ENCODE peak calls at places on chromosomes 1 and 21, in eight cellular contexts. Q, L, B, I, C, W, N and K are unnamed samples.

GRCh38 chr1:156675271-156675708 is 1.9 kb downstream of the NES start:
- DNase-seq in I (no peak), Q (no peak), C (no peak), L (no peak), W (no peak), B (no peak), N (peak), K (no peak)

GRCh38 chr1:153520818-153521476 is 14.8 kb downstream of the S100A6 start:
- DNase-seq in C (no peak), Q (no peak), N (no peak), L (no peak), W (no peak), I (no peak), B (peak), K (no peak)

GRCh38 chr1:42157667-42158066 is 4.5 kb downstream of the GUCA2B start:
- DNase-seq in L (no peak), I (no peak), B (peak), C (no peak), Q (peak), N (no peak), W (no peak), K (no peak)

GRCh38 chr1:12001249-12001917 is 17.9 kb upstream of the MIIP start:
- DNase-seq in W (no peak), Q (no peak), B (no peak), N (no peak), L (no peak), C (no peak), I (no peak), K (no peak)

GRCh38 chr1:116825400-116825734 is 71.1 kb downstream of the CD2 start:
- DNase-seq in N (peak), L (no peak), W (no peak), B (no peak), C (no peak), Q (no peak), I (peak), K (no peak)

GRCh38 chr1:162065016-162065415 is 4.5 kb upstream of the NOS1AP start:
- DNase-seq in N (no peak), Q (no peak), I (no peak), C (no peak), L (no peak), W (no peak), B (no peak), K (no peak)

GRCh38 chr1:21670059-21670881 is 1.1 kb upstream of the RAP1GAP start:
- DNase-seq in W (no peak), C (no peak), N (no peak), L (no peak), I (no peak), Q (no peak), B (no peak), K (no peak)

GRCh38 chr1:14866841-14867626 is 268.5 kb downstream of the KAZN start:
- DNase-seq in N (no peak), B (no peak), Q (no peak), C (no peak), I (no peak), L (no peak), W (no peak), K (no peak)

GRCh38 chr1:206725053-206725963 is 40.6 kb downstream of the MAPKAPK2 start:
- DNase-seq in L (no peak), C (peak), W (no peak), I (peak), B (peak), Q (peak), N (no peak), K (no peak)

GRCh38 chr1:34684246-34684645 is 70.6 kb upstream of the GJB5 start:
- DNase-seq in C (no peak), B (no peak), N (no peak), L (no peak), W (no peak), I (no peak), Q (no peak), K (no peak)

GRCh38 chr1:209850342-209850979 is 22.7 kb downstream of the UTP25 start:
- DNase-seq in C (peak), W (no peak), L (no peak), B (no peak), I (no peak), N (no peak), Q (no peak), K (no peak)

GRCh38 chr1:192788184-192788583 is 20.7 kb upstream of the RGS2 start:
- DNase-seq in N (no peak), Q (no peak), C (peak), I (no peak), B (no peak), L (no peak), W (peak), K (no peak)

GRCh38 chr21:42056468-42056867 is 14.6 kb upstream of the UMODL1 start:
- DNase-seq in Q (peak), I (peak), L (peak), N (no peak), W (no peak), C (no peak), B (no peak), K (no peak)

GRCh38 chr1:38613996-38614395 is 245.6 kb downstream of the RRAGC start:
- DNase-seq in N (no peak), L (no peak), C (no peak), Q (no peak), I (no peak), W (no peak), B (no peak), K (no peak)

GRCh38 chr21:34651032-34651431 is 17.8 kb upstream of the CLIC6 start:
- DNase-seq in N (no peak), W (no peak), I (no peak), L (no peak), Q (no peak), C (no peak), B (no peak), K (no peak)

GRCh38 chr1:36134805-36135339 is 9.8 kb upstream of the COL8A2 start:
- DNase-seq in N (no peak), I (no peak), L (peak), W (peak), Q (no peak), B (peak), C (peak), K (peak)
- H3K27ac ChIP-seq in N (peak), I (no peak), L (peak), W (peak), Q (peak), B (peak), C (no peak), K (peak)

DNA sequence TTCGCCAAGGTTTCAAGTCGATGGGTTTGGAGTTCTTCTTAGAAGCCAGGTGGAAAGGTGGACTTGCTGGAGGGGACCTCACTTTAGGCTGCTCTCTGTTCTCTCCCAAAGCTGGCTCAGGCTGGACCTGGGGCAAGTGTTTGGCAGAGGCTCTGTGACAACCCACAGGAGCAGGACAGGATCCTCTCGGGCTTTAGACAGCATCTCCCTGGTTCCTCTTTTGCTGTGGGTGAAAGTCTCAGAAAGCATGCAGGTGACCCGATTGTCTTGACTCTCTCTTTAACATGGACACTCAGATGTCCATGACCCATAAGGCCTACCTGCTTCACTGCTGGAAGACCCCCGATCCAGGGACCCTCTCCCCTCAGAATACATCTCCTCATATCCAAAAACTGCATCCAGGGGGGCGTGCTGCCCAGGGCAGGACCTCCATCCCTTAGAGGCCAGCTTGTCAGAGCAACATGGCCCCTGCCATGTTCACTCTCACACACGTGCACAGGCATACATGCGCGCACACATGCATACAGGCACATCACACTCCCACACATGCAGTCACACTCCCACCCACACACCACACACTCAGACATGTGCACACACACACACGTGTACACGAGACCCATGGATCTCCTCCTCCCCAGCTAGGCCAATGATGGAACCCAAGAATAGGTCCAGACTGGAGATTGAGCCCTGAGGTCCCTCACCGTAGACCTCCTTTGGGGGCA is 21.3 kb downstream of the MRPL37 start:
- DNase-seq in C (no peak), B (no peak), Q (no peak), W (no peak), L (no peak), N (no peak), I (no peak), K (no peak)
- H3K27ac ChIP-seq in C (no peak), B (peak), Q (peak), W (peak), L (no peak), N (peak), I (no peak), K (no peak)

GRCh38 chr1:228650946-228651345 is 84.3 kb upstream of the RHOU start:
- DNase-seq in Q (no peak), I (no peak), C (no peak), N (no peak), W (no peak), L (no peak), B (no peak), K (no peak)

GRCh38 chr1:228648647-228649383 is 86.5 kb upstream of the RHOU start:
- DNase-seq in I (no peak), W (no peak), L (no peak), B (no peak), N (no peak), Q (no peak), C (no peak), K (no peak)

GRCh38 chr1:228646717-228647522 is 88.4 kb upstream of the RHOU start:
- DNase-seq in Q (no peak), W (no peak), N (no peak), C (peak), L (peak), I (peak), B (peak), K (no peak)

GRCh38 chr1:228650141-228650540 is 85.1 kb upstream of the RHOU start:
- DNase-seq in C (no peak), Q (no peak), I (no peak), B (no peak), W (no peak), N (peak), L (peak), K (no peak)

GRCh38 chr1:228647523-228648444 is 87.5 kb upstream of the RHOU start:
- DNase-seq in Q (peak), C (peak), I (peak), W (peak), N (peak), B (peak), L (peak), K (no peak)
- H3K27ac ChIP-seq in Q (no peak), C (peak), I (no peak), W (peak), N (no peak), B (peak), L (no peak), K (peak)

DNA sequence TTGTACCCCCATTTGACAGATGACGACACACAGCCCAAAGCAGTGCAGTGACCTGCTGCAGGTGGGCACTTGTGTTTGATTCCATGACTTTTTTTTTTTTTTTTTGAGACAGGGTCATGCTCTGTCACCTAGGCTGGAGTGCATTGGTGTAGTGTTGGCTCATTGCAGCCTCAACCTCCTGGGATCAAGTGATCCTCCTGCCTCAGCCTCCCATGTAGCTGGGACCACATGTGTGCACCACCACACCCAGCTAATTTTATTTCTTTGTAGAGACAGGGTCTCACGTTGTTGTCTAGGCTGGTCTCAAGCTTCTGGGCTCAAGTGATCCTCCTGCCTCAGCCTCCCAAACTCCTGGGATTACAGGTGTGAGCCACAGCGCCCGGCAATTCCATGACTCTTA is 14.9 kb upstream of the SYNC start:
- DNase-seq in I (no peak), L (no peak), N (no peak), Q (no peak), B (no peak), C (no peak), W (no peak), K (no peak)
- H3K27ac ChIP-seq in I (no peak), L (no peak), N (no peak), Q (peak), B (no peak), C (peak), W (no peak), K (peak)

DNA sequence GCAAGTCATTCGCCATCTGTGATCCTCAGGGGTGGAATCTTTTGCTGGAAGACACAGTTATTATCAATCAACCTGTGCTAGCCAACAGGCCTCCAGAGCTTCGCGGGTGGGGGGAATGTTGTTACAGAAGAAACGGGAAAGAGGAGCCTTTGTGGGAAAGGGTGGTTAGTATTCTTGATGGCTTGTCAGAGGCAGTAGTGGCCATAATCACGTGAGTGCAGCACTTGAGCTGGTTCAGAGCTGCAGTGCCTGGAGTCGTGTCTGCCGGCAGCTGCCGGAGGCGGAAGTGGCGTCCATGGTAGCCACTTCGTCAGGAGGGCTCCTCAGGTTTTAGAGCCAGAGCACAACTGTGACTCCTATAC is 204.8 kb downstream of the ST6GALNAC3 start:
- DNase-seq in Q (no peak), W (no peak), C (no peak), N (no peak), B (no peak), I (no peak), L (no peak), K (no peak)
- H3K27ac ChIP-seq in Q (no peak), W (no peak), C (no peak), N (no peak), B (peak), I (peak), L (no peak), K (no peak)

DNA sequence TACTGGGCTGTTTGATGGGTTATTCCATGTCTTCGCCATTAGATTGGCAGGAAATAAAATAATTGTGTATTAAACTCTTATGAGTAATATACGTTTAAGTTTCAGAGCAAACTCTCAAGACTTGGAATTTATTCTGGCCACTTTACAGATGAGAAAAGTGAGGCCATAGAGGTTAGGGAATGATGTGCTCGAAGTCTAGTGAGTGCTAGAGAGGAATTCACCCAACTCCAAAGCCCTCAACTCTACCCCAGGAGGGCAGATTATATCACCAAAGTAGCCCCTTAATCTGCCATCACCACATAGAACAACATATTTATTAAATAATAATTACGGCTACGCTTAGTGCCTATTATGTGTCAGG is 440 bp upstream of the MUL1 start:
- DNase-seq in N (no peak), B (no peak), L (no peak), W (no peak), C (no peak), I (no peak), Q (no peak), K (no peak)
- H3K27ac ChIP-seq in N (peak), B (peak), L (no peak), W (peak), C (peak), I (peak), Q (peak), K (peak)

GRCh38 chr21:38823737-38824123 is 18.0 kb downstream of the ETS2 start:
- DNase-seq in N (no peak), B (no peak), Q (no peak), C (no peak), I (no peak), W (no peak), L (no peak), K (no peak)
- H3K27ac ChIP-seq in N (peak), B (peak), Q (peak), C (no peak), I (peak), W (peak), L (no peak), K (peak)

GRCh38 chr1:200410566-200410878 is 686 bp upstream of the ZNF281 start:
- DNase-seq in Q (no peak), L (no peak), I (peak), W (no peak), C (no peak), B (no peak), N (no peak), K (peak)
- H3K27ac ChIP-seq in Q (peak), L (no peak), I (peak), W (no peak), C (peak), B (peak), N (peak), K (peak)